ENCODE peak calls at places on chromosome 2, in five cellular contexts. One of them, this sample, is unnamed.

GRCh38 chr2:206615417-206616089 is 26.7 kb upstream of the FAM237A start:
- DNase-seq in sciatic nerve: no peak
- DNase-seq in NCI-H1092 treated with DMSO at 0.1 percent for 48 hours: no peak
- DNase-seq in sigmoid colon: no peak
- DNase-seq in HTR-8/SVneo: no peak
- DNase-seq in this sample: no peak

GRCh38 chr2:25228848-25229674 is 60.7 kb upstream of the POMC start:
- DNase-seq in HTR-8/SVneo: peak; percentile 94
- DNase-seq in sigmoid colon: peak; percentile 90
- DNase-seq in sciatic nerve: peak; percentile 85
- DNase-seq in NCI-H1092 treated with DMSO at 0.1 percent for 48 hours: peak; percentile 22
- DNase-seq in this sample: no peak

GRCh38 chr2:65367517-65367916 is 64.9 kb downstream of the SPRED2 start:
- DNase-seq in HTR-8/SVneo: peak; percentile 61
- DNase-seq in sciatic nerve: no peak
- DNase-seq in NCI-H1092 treated with DMSO at 0.1 percent for 48 hours: no peak
- DNase-seq in sigmoid colon: peak; percentile 72
- DNase-seq in this sample: no peak

GRCh38 chr2:149877913-149878312 is 290.3 kb upstream of the MMADHC start:
- DNase-seq in sigmoid colon: no peak
- DNase-seq in NCI-H1092 treated with DMSO at 0.1 percent for 48 hours: no peak
- DNase-seq in sciatic nerve: no peak
- DNase-seq in HTR-8/SVneo: no peak
- DNase-seq in this sample: no peak

GRCh38 chr2:167293172-167293781 is 405.0 kb downstream of the XIRP2 start:
- DNase-seq in HTR-8/SVneo: no peak
- DNase-seq in sigmoid colon: peak; percentile 61
- DNase-seq in sciatic nerve: no peak
- DNase-seq in NCI-H1092 treated with DMSO at 0.1 percent for 48 hours: peak; percentile 19
- DNase-seq in this sample: no peak

GRCh38 chr2:59622599-59623308 is 930.7 kb downstream of the BCL11A start:
- DNase-seq in HTR-8/SVneo: no peak
- DNase-seq in sigmoid colon: no peak
- DNase-seq in NCI-H1092 treated with DMSO at 0.1 percent for 48 hours: no peak
- DNase-seq in sciatic nerve: no peak
- DNase-seq in this sample: no peak

GRCh38 chr2:240472078-240472790 is 36.8 kb downstream of the GPC1 start:
- DNase-seq in sigmoid colon: no peak
- DNase-seq in NCI-H1092 treated with DMSO at 0.1 percent for 48 hours: no peak
- DNase-seq in sciatic nerve: no peak
- DNase-seq in HTR-8/SVneo: no peak
- DNase-seq in this sample: no peak

GRCh38 chr2:217655656-217656055 is 347.1 kb downstream of the TNS1 start:
- DNase-seq in HTR-8/SVneo: no peak
- DNase-seq in sigmoid colon: no peak
- DNase-seq in sciatic nerve: no peak
- DNase-seq in NCI-H1092 treated with DMSO at 0.1 percent for 48 hours: no peak
- DNase-seq in this sample: no peak

GRCh38 chr2:219688560-219689445 is 61.4 kb downstream of the SLC4A3 start:
- DNase-seq in NCI-H1092 treated with DMSO at 0.1 percent for 48 hours: no peak
- DNase-seq in sigmoid colon: no peak
- DNase-seq in HTR-8/SVneo: peak; percentile 67
- DNase-seq in sciatic nerve: no peak
- DNase-seq in this sample: no peak

GRCh38 chr2:135512099-135512498 is 18.9 kb downstream of the ZRANB3 start:
- DNase-seq in sigmoid colon: no peak
- DNase-seq in HTR-8/SVneo: no peak
- DNase-seq in sciatic nerve: no peak
- DNase-seq in NCI-H1092 treated with DMSO at 0.1 percent for 48 hours: no peak
- DNase-seq in this sample: no peak

GRCh38 chr2:237967463-237967871 is 653 bp downstream of the UBE2F start:
- DNase-seq in HTR-8/SVneo: no peak
- DNase-seq in sciatic nerve: no peak
- DNase-seq in NCI-H1092 treated with DMSO at 0.1 percent for 48 hours: no peak
- DNase-seq in sigmoid colon: peak; percentile 76
- DNase-seq in this sample: no peak

GRCh38 chr2:234425923-234426603 is 70.8 kb downstream of the ARL4C start:
- DNase-seq in NCI-H1092 treated with DMSO at 0.1 percent for 48 hours: no peak
- DNase-seq in sigmoid colon: no peak
- DNase-seq in HTR-8/SVneo: no peak
- DNase-seq in sciatic nerve: no peak
- DNase-seq in this sample: peak; percentile 53

GRCh38 chr2:158999458-158999857 is 31.0 kb downstream of the TANC1 start:
- DNase-seq in sigmoid colon: no peak
- DNase-seq in HTR-8/SVneo: no peak
- DNase-seq in NCI-H1092 treated with DMSO at 0.1 percent for 48 hours: no peak
- DNase-seq in sciatic nerve: no peak
- DNase-seq in this sample: no peak

GRCh38 chr2:12728221-12728777 is 11.6 kb downstream of the TRIB2 start:
- DNase-seq in sigmoid colon: no peak
- DNase-seq in sciatic nerve: no peak
- DNase-seq in HTR-8/SVneo: no peak
- DNase-seq in NCI-H1092 treated with DMSO at 0.1 percent for 48 hours: no peak
- DNase-seq in this sample: peak; percentile 62

GRCh38 chr2:102473020-102473419 is at the start of gene SLC9A4:
- DNase-seq in sigmoid colon: no peak
- DNase-seq in HTR-8/SVneo: peak; percentile 17
- DNase-seq in sciatic nerve: peak; percentile 65
- DNase-seq in NCI-H1092 treated with DMSO at 0.1 percent for 48 hours: no peak
- DNase-seq in this sample: peak; percentile 27

GRCh38 chr2:72129676-72130340 is 17.9 kb downstream of the CYP26B1 start:
- DNase-seq in sciatic nerve: peak; percentile 52
- DNase-seq in NCI-H1092 treated with DMSO at 0.1 percent for 48 hours: no peak
- DNase-seq in HTR-8/SVneo: no peak
- DNase-seq in sigmoid colon: no peak
- DNase-seq in this sample: no peak

GRCh38 chr2:144453039-144453336 is 66.9 kb downstream of the ZEB2 start:
- DNase-seq in sigmoid colon: no peak
- DNase-seq in HTR-8/SVneo: no peak
- DNase-seq in sciatic nerve: no peak
- DNase-seq in NCI-H1092 treated with DMSO at 0.1 percent for 48 hours: no peak
- DNase-seq in this sample: no peak

GRCh38 chr2:172090044-172090946 is 5.0 kb downstream of the DLX1 start:
- DNase-seq in NCI-H1092 treated with DMSO at 0.1 percent for 48 hours: no peak
- DNase-seq in HTR-8/SVneo: no peak
- DNase-seq in sciatic nerve: no peak
- DNase-seq in sigmoid colon: no peak
- DNase-seq in this sample: no peak

GRCh38 chr2:45301307-45302010 is 292.2 kb upstream of the SIX2 start:
- DNase-seq in sigmoid colon: no peak
- DNase-seq in HTR-8/SVneo: no peak
- DNase-seq in NCI-H1092 treated with DMSO at 0.1 percent for 48 hours: peak; percentile 96
- DNase-seq in sciatic nerve: no peak
- DNase-seq in this sample: no peak

GRCh38 chr2:694174-694573 is 17.0 kb upstream of the TMEM18 start:
- DNase-seq in NCI-H1092 treated with DMSO at 0.1 percent for 48 hours: no peak
- DNase-seq in HTR-8/SVneo: no peak
- DNase-seq in sigmoid colon: no peak
- DNase-seq in sciatic nerve: no peak
- DNase-seq in this sample: no peak

GRCh38 chr2:183597841-183598240 is 473.6 kb downstream of the NUP35 start:
- DNase-seq in NCI-H1092 treated with DMSO at 0.1 percent for 48 hours: no peak
- DNase-seq in sigmoid colon: no peak
- DNase-seq in sciatic nerve: no peak
- DNase-seq in HTR-8/SVneo: no peak
- DNase-seq in this sample: no peak

GRCh38 chr2:231605607-231606091 is 13.0 kb downstream of the TEX44 start:
- DNase-seq in HTR-8/SVneo: no peak
- DNase-seq in sigmoid colon: peak; percentile 76
- DNase-seq in NCI-H1092 treated with DMSO at 0.1 percent for 48 hours: no peak
- DNase-seq in sciatic nerve: no peak
- DNase-seq in this sample: no peak

GRCh38 chr2:181886192-181886591 is 5.3 kb upstream of the ITPRID2 start:
- DNase-seq in NCI-H1092 treated with DMSO at 0.1 percent for 48 hours: no peak
- DNase-seq in sigmoid colon: no peak
- DNase-seq in HTR-8/SVneo: no peak
- DNase-seq in sciatic nerve: no peak
- DNase-seq in this sample: no peak

GRCh38 chr2:240478346-240479110 is 43.1 kb downstream of the GPC1 start:
- DNase-seq in sigmoid colon: no peak
- DNase-seq in NCI-H1092 treated with DMSO at 0.1 percent for 48 hours: no peak
- DNase-seq in HTR-8/SVneo: no peak
- DNase-seq in sciatic nerve: peak; percentile 43
- DNase-seq in this sample: no peak

GRCh38 chr2:109422758-109423500 is 190.8 kb downstream of the SEPTIN10 start:
- DNase-seq in sigmoid colon: peak; percentile 56
- DNase-seq in NCI-H1092 treated with DMSO at 0.1 percent for 48 hours: no peak
- DNase-seq in sciatic nerve: no peak
- DNase-seq in HTR-8/SVneo: no peak
- DNase-seq in this sample: no peak

GRCh38 chr2:189783451-189783926 is 650 bp downstream of the ORMDL1 start:
- DNase-seq in HTR-8/SVneo: peak; percentile 34
- DNase-seq in sigmoid colon: no peak
- DNase-seq in NCI-H1092 treated with DMSO at 0.1 percent for 48 hours: peak; percentile 15
- DNase-seq in sciatic nerve: no peak
- DNase-seq in this sample: no peak

GRCh38 chr2:136108461-136108860 is 9.5 kb downstream of the CXCR4 start:
- DNase-seq in sigmoid colon: no peak
- DNase-seq in HTR-8/SVneo: no peak
- DNase-seq in NCI-H1092 treated with DMSO at 0.1 percent for 48 hours: no peak
- DNase-seq in sciatic nerve: no peak
- DNase-seq in this sample: no peak

This sample was measured in T-helper 2 cell treated with Interferon-gamma antibody and Interleukin-4, amounts not matched to agents 5 μg/mL and 100 μg/mL, for 36 hours.